ENCODE peak calls at places on chromosomes 11 and 22, in seven cellular contexts. T, P, O, H, A, E and R are unnamed samples.

GRCh38 chr11:65556470-65557279 is 1.5 kb downstream of the LTBP3 start:
- DNase-seq in T (peak; percentile 29), P (no peak), O (no peak), H (no peak), A (no peak), E (no peak), R (no peak)

GRCh38 chr11:47863189-47863892 is 15.2 kb upstream of the NUP160 start:
- DNase-seq in T (no peak), P (no peak), O (no peak), H (peak; percentile 34), A (no peak), E (no peak), R (no peak)

GRCh38 chr11:57406337-57406904 is 16.0 kb upstream of the PRG2 start:
- DNase-seq in T (peak; percentile 90), P (no peak), O (no peak), H (no peak), A (no peak), E (no peak), R (no peak)

GRCh38 chr11:63985812-63986155 is 454 bp upstream of the OTUB1 start:
- DNase-seq in T (no peak), P (peak; percentile 74), O (no peak), H (peak; percentile 57), A (no peak), E (peak; percentile 61), R (no peak)

GRCh38 chr22:17107547-17107810 is 13.7 kb downstream of the TMEM121B start:
- DNase-seq in T (no peak), P (no peak), O (no peak), H (no peak), A (no peak), E (no peak), R (no peak)

GRCh38 chr11:134947556-134947955 is 535.5 kb upstream of the B3GAT1 start:
- DNase-seq in T (no peak), P (no peak), O (peak; percentile 79), H (no peak), A (no peak), E (no peak), R (no peak)

GRCh38 chr11:19951558-19952083 is 208.7 kb downstream of the DBX1 start:
- DNase-seq in T (peak; percentile 81), P (no peak), O (no peak), H (no peak), A (no peak), E (no peak), R (peak; percentile 25)

GRCh38 chr11:115930276-115930675 is 426.1 kb upstream of the CADM1 start:
- DNase-seq in T (no peak), P (no peak), O (no peak), H (no peak), A (no peak), E (no peak), R (no peak)

GRCh38 chr11:122145715-122146274 is 29.8 kb upstream of the BLID start:
- DNase-seq in T (no peak), P (no peak), O (no peak), H (no peak), A (no peak), E (no peak), R (no peak)

GRCh38 chr11:41789376-41789775 is 329.9 kb upstream of the LRRC4C start:
- DNase-seq in T (no peak), P (no peak), O (no peak), H (no peak), A (no peak), E (no peak), R (no peak)

GRCh38 chr22:20930004-20930403 is 12.8 kb downstream of the CRKL start:
- DNase-seq in T (no peak), P (no peak), O (no peak), H (no peak), A (no peak), E (no peak), R (no peak)

GRCh38 chr11:92837595-92837994 is 131.9 kb upstream of the MTNR1B start:
- DNase-seq in T (no peak), P (no peak), O (no peak), H (no peak), A (no peak), E (no peak), R (no peak)

GRCh38 chr11:85922367-85922766 is 67.2 kb downstream of the CCDC83 start:
- DNase-seq in T (no peak), P (no peak), O (no peak), H (no peak), A (no peak), E (no peak), R (no peak)

GRCh38 chr11:10920205-10920604 is 62.4 kb upstream of the ZBED5 start:
- DNase-seq in T (no peak), P (no peak), O (no peak), H (no peak), A (no peak), E (no peak), R (no peak)

GRCh38 chr11:46383974-46384701 is 2.7 kb downstream of the MDK start:
- DNase-seq in T (no peak), P (peak; percentile 59), O (no peak), H (no peak), A (no peak), E (no peak), R (no peak)

GRCh38 chr11:35359321-35360058 is 59.9 kb downstream of the SLC1A2 start:
- DNase-seq in T (no peak), P (no peak), O (no peak), H (no peak), A (no peak), E (no peak), R (no peak)

GRCh38 chr11:128862913-128863660 is 4.0 kb downstream of the KCNJ1 start:
- DNase-seq in T (peak; percentile 25), P (no peak), O (no peak), H (no peak), A (no peak), E (no peak), R (no peak)

GRCh38 chr11:6217722-6218121 is 12.4 kb downstream of the C11orf42 start:
- DNase-seq in T (no peak), P (no peak), O (no peak), H (no peak), A (no peak), E (no peak), R (no peak)

GRCh38 chr22:33438273-33438672 is 380.1 kb upstream of the SYN3 start:
- DNase-seq in T (no peak), P (no peak), O (no peak), H (no peak), A (no peak), E (no peak), R (peak; percentile 67)

GRCh38 chr11:78022397-78023396 is at the start of gene KCTD14:
- DNase-seq in T (no peak), P (peak; percentile 77), O (no peak), H (no peak), A (peak; percentile 43), E (no peak), R (no peak)

GRCh38 chr22:38755911-38756532 is at the start of gene SUN2:
- DNase-seq in T (peak; percentile 88), P (peak; percentile 97), O (peak; percentile 99), H (peak; percentile 89), A (peak; percentile 97), E (peak; percentile 96), R (no peak)

GRCh38 chr11:73143126-73143838 is 1.2 kb upstream of the FCHSD2 start:
- DNase-seq in T (peak; percentile 57), P (no peak), O (peak; percentile 50), H (peak; percentile 22), A (no peak), E (no peak), R (no peak)

GRCh38 chr11:134978388-134979088 is 566.5 kb upstream of the B3GAT1 start:
- DNase-seq in T (no peak), P (no peak), O (peak; percentile 53), H (no peak), A (no peak), E (no peak), R (no peak)

GRCh38 chr11:65471410-65471762 is 27.5 kb upstream of the MALAT1 start:
- DNase-seq in T (peak; percentile 83), P (peak; percentile 83), O (no peak), H (no peak), A (peak; percentile 71), E (no peak), R (no peak)

GRCh38 chr22:44357962-44358553 is 45.3 kb upstream of the SHISAL1 start:
- DNase-seq in T (no peak), P (peak; percentile 31), O (no peak), H (no peak), A (peak; percentile 26), E (no peak), R (no peak)

GRCh38 chr11:33403344-33403743 is 146.2 kb downstream of the HIPK3 start:
- DNase-seq in T (no peak), P (no peak), O (no peak), H (no peak), A (no peak), E (no peak), R (no peak)

GRCh38 chr11:36214484-36214883 is 74.7 kb downstream of the COMMD9 start:
- DNase-seq in T (no peak), P (no peak), O (no peak), H (no peak), A (no peak), E (no peak), R (no peak)

DNA sequence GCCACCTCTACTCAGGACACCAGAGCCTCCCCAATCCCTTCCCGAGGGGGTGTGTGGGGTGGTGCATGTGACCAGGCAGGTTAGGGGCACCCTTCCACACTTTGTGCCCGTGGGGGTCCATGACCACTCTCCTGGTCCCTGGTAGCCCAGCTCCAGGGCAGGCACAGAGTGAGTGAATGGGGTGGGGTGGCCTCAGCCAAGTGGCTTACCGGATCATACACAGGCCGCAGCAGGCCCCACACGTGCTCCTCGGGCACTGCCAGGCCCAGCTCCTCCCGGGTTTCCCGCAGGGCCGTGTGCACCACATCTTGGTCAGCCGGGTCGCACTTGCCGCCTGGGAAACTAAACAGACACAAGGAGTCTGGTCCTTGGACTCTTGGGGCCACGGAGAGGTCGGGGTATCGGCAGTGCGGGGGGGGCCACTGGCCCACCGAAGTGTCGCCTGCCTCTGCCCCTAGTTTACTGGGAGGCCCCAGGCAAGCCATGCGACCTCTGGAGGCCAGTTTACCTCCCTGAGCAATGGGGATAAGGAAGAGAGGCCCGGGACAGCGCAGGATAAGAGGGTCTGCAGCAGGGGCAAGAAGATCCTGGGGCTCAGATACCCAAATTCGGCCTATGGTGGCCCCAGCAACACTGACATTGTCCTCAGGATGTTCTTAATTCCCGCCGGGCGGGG is 889 bp downstream of the NUDT8 start:
- DNase-seq in T (no peak), P (no peak), O (no peak), H (no peak), A (no peak), E (no peak), R (no peak)
- H3K4me1 ChIP-seq in T (peaks cover 4% of the 10 kb centered on the region), P (peaks cover 27% of the 10 kb centered on the region), O (peaks cover 11% of the 10 kb centered on the region), H (peaks cover 9% of the 10 kb centered on the region), A (peaks cover 5% of the 10 kb centered on the region), E (peaks cover 11% of the 10 kb centered on the region), R (peaks cover 13% of the 10 kb centered on the region)

GRCh38 chr11:119108857-119109221 is 1.7 kb downstream of the C2CD2L start:
- DNase-seq in T (no peak), P (peak; percentile 24), O (no peak), H (no peak), A (no peak), E (no peak), R (no peak)
- H3K4me1 ChIP-seq in T (peaks cover 13% of the 10 kb centered on the region), P (peaks cover 17% of the 10 kb centered on the region), O (peaks cover 23% of the 10 kb centered on the region), H (peaks cover 24% of the 10 kb centered on the region), A (peaks cover 13% of the 10 kb centered on the region), E (peaks cover 35% of the 10 kb centered on the region), R (peaks cover 21% of the 10 kb centered on the region)

GRCh38 chr11:2693851-2694261 is 5.9 kb downstream of the KCNQ1OT1 start:
- DNase-seq in T (no peak), P (no peak), O (no peak), H (no peak), A (no peak), E (no peak), R (no peak)
- H3K4me1 ChIP-seq in T (peaks cover 3% of the 10 kb centered on the region), P (peaks cover 4% of the 10 kb centered on the region), O (peaks cover 30% of the 10 kb centered on the region), H (peaks cover 2% of the 10 kb centered on the region), A (no peaks in the 10 kb centered on the region), E (peaks cover 8% of the 10 kb centered on the region), R (peaks cover 4% of the 10 kb centered on the region)

GRCh38 chr11:123434911-123435310 is 4.8 kb downstream of the GRAMD1B start:
- DNase-seq in T (no peak), P (no peak), O (no peak), H (no peak), A (no peak), E (no peak), R (no peak)
- H3K4me1 ChIP-seq in T (peaks cover 8% of the 10 kb centered on the region), P (peaks cover 5% of the 10 kb centered on the region), O (peaks cover 15% of the 10 kb centered on the region), H (peaks cover 7% of the 10 kb centered on the region), A (no peaks in the 10 kb centered on the region), E (peaks cover under 1% of the 10 kb centered on the region), R (no peaks in the 10 kb centered on the region)